ENCODE peak calls at places on chromosomes 4 and X, in eight cellular contexts. P is lung, C is esophagus squamous epithelium, Z is body of pancreas, A is OCI-LY7, G is WERI-Rb-1, I is GM23248, Q is MG63. X is an unnamed sample.

GRCh38 chr4:173656898-173657297 is 126.9 kb upstream of the HAND2 start:
- DNase-seq in I (no peak), Q (no peak), A (no peak), Z (no peak), P (no peak), G (no peak), C (no peak), X (no peak)

GRCh38 chrX:45774961-45775360 is 574.3 kb upstream of the DIPK2B start:
- DNase-seq in A (no peak), Q (peak; percentile 78), P (no peak), G (no peak), I (peak; percentile 88), C (no peak), Z (no peak), X (no peak)

GRCh38 chrX:20011608-20012007 is 20.7 kb upstream of the BCLAF3 start:
- DNase-seq in P (no peak), G (no peak), I (no peak), A (no peak), C (no peak), Q (no peak), Z (no peak), X (no peak)

GRCh38 chr4:180598281-180598680 is 1644.9 kb upstream of the TENM3 start:
- DNase-seq in P (no peak), C (no peak), A (no peak), G (no peak), I (no peak), Z (no peak), Q (no peak), X (no peak)

GRCh38 chr4:150289198-150289597 is 211.0 kb downstream of the DCLK2 start:
- DNase-seq in P (no peak), C (no peak), Z (no peak), A (no peak), G (no peak), Q (no peak), I (no peak), X (no peak)

GRCh38 chr4:112636688-112637551 is at the start of the genes LARP7 and ZGRF1:
- DNase-seq in G (peak; percentile 100), Q (peak; percentile 95), C (peak; percentile 96), I (peak; percentile 99), Z (peak; percentile 98), A (peak; percentile 99), P (peak; percentile 99), X (peak; percentile 99)

GRCh38 chrX:35461164-35461563 is 337.0 kb upstream of the MAGEB16 start:
- DNase-seq in Z (no peak), P (no peak), A (no peak), I (no peak), G (no peak), C (no peak), Q (no peak), X (no peak)

GRCh38 chrX:136629084-136629750 is 18.7 kb upstream of the CD40LG start:
- DNase-seq in Q (no peak), Z (no peak), A (no peak), C (no peak), P (no peak), I (no peak), G (no peak), X (no peak)

GRCh38 chr4:135718019-135718418 is 1516.4 kb upstream of the PABPC4L start:
- DNase-seq in C (no peak), Q (no peak), G (no peak), P (no peak), A (no peak), I (no peak), Z (no peak), X (peak; percentile 19)

GRCh38 chr4:54318904-54319303 is 89.8 kb downstream of the PDGFRA start:
- DNase-seq in G (no peak), Z (no peak), Q (no peak), A (peak; percentile 56), C (no peak), I (peak; percentile 75), P (no peak), X (peak; percentile 40)

GRCh38 chrX:67619253-67619652 is 75.4 kb downstream of the AR start:
- DNase-seq in C (no peak), Q (peak; percentile 9), I (peak; percentile 84), A (no peak), G (no peak), P (no peak), Z (no peak), X (no peak)

GRCh38 chrX:67624324-67624723 is 80.5 kb downstream of the AR start:
- DNase-seq in C (no peak), P (no peak), A (no peak), Q (no peak), I (no peak), Z (no peak), G (no peak), X (no peak)

GRCh38 chrX:67622053-67622452 is 78.2 kb downstream of the AR start:
- DNase-seq in C (no peak), A (no peak), G (no peak), P (no peak), I (no peak), Z (no peak), Q (no peak), X (no peak)
- H3K9me3 ChIP-seq in C (no peaks in the 10 kb centered on the region), A (no peaks in the 10 kb centered on the region), G (no peaks in the 10 kb centered on the region), P (no peaks in the 10 kb centered on the region), I (no peaks in the 10 kb centered on the region), Z (no peaks in the 10 kb centered on the region), Q (no peaks in the 10 kb centered on the region), X (no peaks in the 10 kb centered on the region)

DNA sequence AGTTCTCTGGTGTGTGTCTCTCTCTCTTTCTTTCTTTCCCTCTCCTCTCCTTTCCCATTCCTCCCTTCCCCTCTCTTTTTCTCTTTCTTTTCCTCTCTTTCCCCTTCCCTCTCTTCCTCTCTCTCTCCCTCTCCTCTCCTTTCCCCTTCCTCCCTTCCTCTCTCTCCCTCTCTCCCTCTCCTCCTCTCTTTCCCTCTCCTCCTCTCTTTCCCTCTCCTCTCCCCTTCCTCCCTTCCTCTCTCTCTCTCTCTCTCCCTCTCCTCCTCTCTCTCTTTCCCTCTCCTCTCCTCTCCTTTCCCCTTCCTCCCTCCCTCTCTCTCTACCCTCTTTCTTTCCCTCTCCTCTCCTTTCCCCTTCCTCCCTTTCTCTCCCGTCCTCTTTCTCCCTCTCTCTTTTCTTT is 12.4 kb upstream of the EOLA1 start:
- DNase-seq in Z (no peak), P (no peak), G (no peak), I (no peak), Q (no peak), C (no peak), A (no peak), X (no peak)
- H3K9me3 ChIP-seq in Z (no peaks in the 10 kb centered on the region), P (no peaks in the 10 kb centered on the region), G (no peaks in the 10 kb centered on the region), I (no peaks in the 10 kb centered on the region), Q (no peaks in the 10 kb centered on the region), C (no peaks in the 10 kb centered on the region), A (no peaks in the 10 kb centered on the region), X (no peaks in the 10 kb centered on the region)

GRCh38 chrX:146054311-146054710 is 236.7 kb downstream of the SLITRK2 start:
- DNase-seq in Q (no peak), A (no peak), G (no peak), I (no peak), Z (no peak), C (no peak), P (no peak), X (no peak)
- H3K9me3 ChIP-seq in Q (no peaks in the 10 kb centered on the region), A (no peaks in the 10 kb centered on the region), G (no peaks in the 10 kb centered on the region), I (no peaks in the 10 kb centered on the region), Z (no peaks in the 10 kb centered on the region), C (no peaks in the 10 kb centered on the region), P (no peaks in the 10 kb centered on the region), X (no peaks in the 10 kb centered on the region)

GRCh38 chr4:31518796-31519250 is 798.7 kb downstream of the PCDH7 start:
- DNase-seq in Q (no peak), Z (no peak), A (no peak), G (no peak), P (no peak), C (no peak), I (peak; percentile 3), X (no peak)
- H3K9me3 ChIP-seq in Q (no peaks in the 10 kb centered on the region), Z (no peaks in the 10 kb centered on the region), A (no peaks in the 10 kb centered on the region), G (no peaks in the 10 kb centered on the region), P (peaks cover 5% of the 10 kb centered on the region), C (no peaks in the 10 kb centered on the region), I (no peaks in the 10 kb centered on the region), X (no peaks in the 10 kb centered on the region)